ENCODE peak calls at places on chromosomes 11 and 22, in five cellular contexts. T is heart left ventricle, K is adipocyte, N is aorta, H is neural progenitor cell. J is an unnamed sample.

GRCh38 chr11:123137496-123138270 is 57.4 kb downstream of the CLMP start:
- DNase-seq in T (peak; percentile 76), N (peak; percentile 89), K (peak; percentile 95), H (peak; percentile 75), J (no peak)

GRCh38 chr11:3808846-3809623 is 675 bp downstream of the PGAP2 start:
- DNase-seq in K (peak; percentile 48), H (peak; percentile 27), N (peak; percentile 1), T (no peak), J (peak; percentile 47)

GRCh38 chr22:42743501-42743991 is 22.9 kb upstream of the A4GALT start:
- DNase-seq in K (peak; percentile 84), T (peak; percentile 93), N (peak; percentile 95), H (peak; percentile 76), J (no peak)

GRCh38 chr11:66070604-66071325 is 693 bp downstream of the PACS1 start:
- DNase-seq in H (peak; percentile 45), K (peak; percentile 76), N (peak; percentile 91), T (peak; percentile 71), J (peak; percentile 60)

GRCh38 chr11:69939551-69940245 is 120.5 kb upstream of the FGF3 start:
- DNase-seq in H (no peak), T (peak; percentile 87), N (peak; percentile 86), K (no peak), J (no peak)

GRCh38 chr11:115363426-115363825 is 140.8 kb downstream of the CADM1 start:
- DNase-seq in H (no peak), N (no peak), K (no peak), T (no peak), J (no peak)

GRCh38 chr11:85627332-85627997 is at the start of gene DLG2:
- DNase-seq in H (peak; percentile 32), K (peak; percentile 66), T (no peak), N (no peak), J (no peak)

GRCh38 chr22:30212363-30212995 is 34.1 kb downstream of the LIF start:
- DNase-seq in N (peak; percentile 82), H (no peak), T (no peak), K (peak; percentile 80), J (no peak)

GRCh38 chr22:38295339-38295738 is 21.9 kb downstream of the CSNK1E start:
- DNase-seq in K (no peak), H (no peak), N (no peak), T (no peak), J (no peak)

GRCh38 chr22:23073506-23074229 is 3.3 kb downstream of the GNAZ start:
- DNase-seq in H (no peak), K (no peak), N (peak; percentile 67), T (no peak), J (no peak)

GRCh38 chr22:36227396-36227795 is 11.9 kb downstream of the APOL2 start:
- DNase-seq in H (no peak), N (no peak), T (no peak), K (no peak), J (no peak)

GRCh38 chr11:36498721-36499120 is 11.4 kb downstream of the TRAF6 start:
- DNase-seq in K (no peak), N (no peak), H (no peak), T (no peak), J (no peak)

GRCh38 chr11:330307-330693 is 9.6 kb upstream of the IFITM3 start:
- DNase-seq in N (peak; percentile 71), T (no peak), K (no peak), H (no peak), J (no peak)

GRCh38 chr11:2888266-2888968 is 2.8 kb upstream of the CDKN1C start:
- DNase-seq in T (peak; percentile 91), K (peak; percentile 95), N (peak; percentile 98), H (peak; percentile 93), J (peak; percentile 76)

DNA sequence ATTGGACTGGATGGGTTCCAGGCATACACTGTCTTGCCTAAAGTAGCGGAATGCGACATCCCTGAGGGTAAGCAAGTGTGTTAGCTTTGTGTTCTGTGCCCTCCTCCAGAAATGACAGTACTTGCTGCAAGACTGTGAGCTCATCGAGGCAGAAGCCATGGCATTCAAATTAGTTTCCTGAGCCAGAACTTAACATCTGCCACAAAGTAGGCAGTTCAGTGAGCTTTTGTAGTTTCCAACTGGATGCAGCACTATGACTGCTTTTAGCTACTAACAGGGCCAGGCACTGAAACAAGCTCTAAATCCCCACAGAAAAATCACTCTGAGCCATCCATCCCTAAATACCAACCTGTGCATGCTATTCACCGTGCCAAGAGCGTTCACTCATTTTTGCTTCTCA is 1.2 kb upstream of the FAR1 start:
- DNase-seq in K (no peak), T (no peak), N (no peak), H (peak; percentile 12), J (no peak)
- H3K4me3 ChIP-seq in K (peak overlapping the region; percentile 87), T (peak overlapping the region; percentile 86), N (peak overlapping the region; percentile 53), H (peak overlapping the region; percentile 97), J (no peak overlapping the region)

GRCh38 chr11:62644220-62644619 is 2.2 kb downstream of the GANAB start:
- DNase-seq in H (no peak), K (no peak), T (no peak), N (no peak), J (no peak)
- H3K4me1 ChIP-seq in H (peaks cover 6% of the 10 kb centered on the region), K (peaks cover 30% of the 10 kb centered on the region), T (peaks cover 29% of the 10 kb centered on the region), N (no peaks in the 10 kb centered on the region), J (peaks cover 46% of the 10 kb centered on the region)

DNA sequence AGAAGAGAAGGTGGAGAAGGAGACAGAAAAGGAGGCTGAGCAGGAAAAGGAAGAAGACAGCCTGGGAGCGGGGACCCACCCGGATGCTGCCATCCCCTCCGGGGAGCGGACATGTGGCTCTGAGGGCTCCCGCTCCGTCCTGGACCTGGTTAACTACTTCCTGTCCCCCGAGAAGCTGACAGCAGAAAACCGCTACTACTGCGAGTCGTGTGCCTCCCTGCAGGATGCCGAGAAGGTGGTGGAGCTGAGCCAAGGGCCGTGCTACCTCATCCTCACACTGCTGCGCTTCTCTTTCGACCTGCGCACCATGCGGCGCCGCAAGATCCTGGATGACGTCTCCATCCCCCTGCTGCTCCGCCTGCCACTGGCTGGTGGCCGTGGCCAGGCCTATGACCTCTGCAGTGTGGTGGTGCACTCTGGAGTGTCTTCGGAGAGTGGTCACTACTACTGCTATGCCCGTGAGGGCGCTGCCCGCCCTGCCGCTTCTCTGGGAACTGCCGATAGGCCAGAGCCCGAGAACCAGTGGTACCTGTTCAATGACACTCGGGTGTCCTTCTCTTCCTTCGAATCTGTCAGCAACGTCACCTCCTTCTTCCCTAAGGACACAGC is 21.4 kb downstream of the USP35 start:
- DNase-seq in T (no peak), H (no peak), K (no peak), N (peak; percentile 73), J (no peak)
- H3K36me3 ChIP-seq in T (peaks cover 66% of the 10 kb centered on the region), H (no peaks in the 10 kb centered on the region), K (peaks cover 64% of the 10 kb centered on the region), N (peaks cover 6% of the 10 kb centered on the region), J (peaks cover 10% of the 10 kb centered on the region)

GRCh38 chr11:15968461-15969130 is 387.8 kb downstream of the SOX6 start:
- DNase-seq in N (no peak), K (peak; percentile 13), H (peak; percentile 24), T (peak; percentile 25), J (no peak)
- H3K4me3 ChIP-seq in N (no peak overlapping the region), K (peak overlapping the region; percentile 76), H (no peak overlapping the region), T (peak overlapping the region; percentile 35), J (no peak overlapping the region)

GRCh38 chr22:19621372-19622060 is 92.8 kb upstream of the SEPTIN5 start:
- DNase-seq in T (no peak), N (no peak), H (peak; percentile 76), K (no peak), J (no peak)
- H3K4me1 ChIP-seq in T (peaks cover 14% of the 10 kb centered on the region), N (no peaks in the 10 kb centered on the region), H (peaks cover 32% of the 10 kb centered on the region), K (no peaks in the 10 kb centered on the region), J (peaks cover 8% of the 10 kb centered on the region)

GRCh38 chr11:44127130-44127529 is 31.7 kb downstream of the EXT2 start:
- DNase-seq in T (no peak), H (no peak), K (no peak), N (no peak), J (no peak)
- H3K36me3 ChIP-seq in T (peaks cover 93% of the 10 kb centered on the region), H (no peaks in the 10 kb centered on the region), K (peaks cover 70% of the 10 kb centered on the region), N (peaks cover 19% of the 10 kb centered on the region), J (peaks cover 31% of the 10 kb centered on the region)